ENCODE peak calls at places on chromosomes 12 and 14, in five cellular contexts. A is IMR-90; Q is cardiac fibroblast; O is CD8-positive, alpha-beta T cell; K is NB4. I is an unnamed sample.

GRCh38 chr14:46661728-46662127 is 10.1 kb upstream of the RPL10L start:
- DNase-seq in A (no peak), Q (no peak), O (no peak), K (peak; percentile 26), I (no peak)

GRCh38 chr12:124512667-124513296 is 54.6 kb downstream of the NCOR2 start:
- DNase-seq in A (peak; percentile 98), Q (peak; percentile 98), O (no peak), K (peak; percentile 90), I (peak; percentile 46)

GRCh38 chr14:59632381-59632780 is 55.8 kb upstream of the CCDC175 start:
- DNase-seq in A (peak; percentile 6), Q (peak; percentile 55), O (no peak), K (peak; percentile 26), I (peak; percentile 60)

GRCh38 chr12:107736914-107737313 is 24.0 kb downstream of the PRDM4 start:
- DNase-seq in A (no peak), Q (no peak), O (no peak), K (peak; percentile 79), I (no peak)

GRCh38 chr14:79997509-79998210 is 213.6 kb downstream of the DIO2 start:
- DNase-seq in A (no peak), Q (no peak), O (no peak), K (no peak), I (no peak)

GRCh38 chr12:62278022-62278421 is 17.8 kb downstream of the USP15 start:
- DNase-seq in A (no peak), Q (no peak), O (no peak), K (no peak), I (no peak)

GRCh38 chr14:92760524-92760805 is 12.0 kb upstream of the LGMN start:
- DNase-seq in A (no peak), Q (no peak), O (no peak), K (no peak), I (no peak)

GRCh38 chr14:105591052-105591451 is 64.7 kb downstream of the TMEM121 start:
- DNase-seq in A (no peak), Q (no peak), O (no peak), K (peak; percentile 19), I (no peak)

GRCh38 chr14:57732886-57733285 is 133.0 kb downstream of the SLC35F4 start:
- DNase-seq in A (no peak), Q (peak; percentile 56), O (no peak), K (no peak), I (no peak)

GRCh38 chr12:32482226-32482625 is 82.9 kb downstream of the FGD4 start:
- DNase-seq in A (no peak), Q (peak; percentile 56), O (no peak), K (peak; percentile 92), I (no peak)

GRCh38 chr12:49930515-49931288 is 19.8 kb upstream of the AQP2 start:
- DNase-seq in A (peak; percentile 83), Q (peak; percentile 82), O (no peak), K (no peak), I (no peak)

GRCh38 chr12:34400986-34401658 is 378.8 kb downstream of the ALG10 start:
- DNase-seq in A (no peak), Q (no peak), O (no peak), K (no peak), I (peak; percentile 1)

GRCh38 chr12:124686001-124686884 is 118.8 kb upstream of the NCOR2 start:
- DNase-seq in A (peak; percentile 81), Q (peak; percentile 71), O (no peak), K (no peak), I (no peak)

GRCh38 chr12:94089891-94090290 is 58.5 kb upstream of the PLXNC1 start:
- DNase-seq in A (peak; percentile 58), Q (peak; percentile 38), O (no peak), K (peak; percentile 62), I (no peak)

GRCh38 chr12:27014859-27015729 is 910 bp upstream of the TM7SF3 start:
- DNase-seq in A (no peak), Q (no peak), O (no peak), K (peak; percentile 66), I (no peak)

GRCh38 chr14:80942158-80942738 is 710 bp upstream of the CEP128 start:
- DNase-seq in A (no peak), Q (no peak), O (no peak), K (peak; percentile 23), I (no peak)

GRCh38 chr12:39966738-39967137 is 139.1 kb downstream of the SLC2A13 start:
- DNase-seq in A (no peak), Q (no peak), O (no peak), K (no peak), I (no peak)

GRCh38 chr12:132142679-132143327 is 1.3 kb downstream of the DDX51 start:
- DNase-seq in A (no peak), Q (no peak), O (no peak), K (no peak), I (no peak)

GRCh38 chr12:98446716-98447115 is 68.7 kb upstream of the TMPO start:
- DNase-seq in A (no peak), Q (peak; percentile 83), O (no peak), K (peak; percentile 80), I (no peak)

GRCh38 chr14:74491952-74492351 is 1.2 kb downstream of the NPC2 start:
- DNase-seq in A (peak; percentile 40), Q (peak; percentile 64), O (no peak), K (peak; percentile 62), I (no peak)

GRCh38 chr12:46483572-46484395 is 111.2 kb upstream of the SLC38A2 start:
- DNase-seq in A (peak; percentile 59), Q (peak; percentile 71), O (no peak), K (no peak), I (no peak)

GRCh38 chr12:63668028-63668799 is at the start of gene DPY19L2:
- DNase-seq in A (peak; percentile 52), Q (peak; percentile 44), O (peak; percentile 49), K (peak; percentile 78), I (peak; percentile 76)

GRCh38 chr12:2384029-2384386 is 331.2 kb downstream of the CACNA1C start:
- DNase-seq in A (peak; percentile 47), Q (peak; percentile 8), O (no peak), K (no peak), I (no peak)

GRCh38 chr14:94174622-94175402 is 690 bp downstream of the PPP4R4 start:
- DNase-seq in A (no peak), Q (no peak), O (no peak), K (peak; percentile 11), I (no peak)

GRCh38 chr14:98219638-98220037 is 1052.4 kb downstream of the BCL11B start:
- DNase-seq in A (no peak), Q (no peak), O (no peak), K (no peak), I (no peak)

GRCh38 chr12:106760184-106760531 is 14.3 kb upstream of the RIC8B start:
- DNase-seq in A (peak; percentile 15), Q (no peak), O (no peak), K (peak; percentile 77), I (no peak)

GRCh38 chr12:88243886-88244491 is 101.9 kb downstream of the TMTC3 start:
- DNase-seq in A (no peak), Q (no peak), O (no peak), K (no peak), I (no peak)

GRCh38 chr12:88247241-88247643 is 105.1 kb downstream of the TMTC3 start:
- DNase-seq in A (peak; percentile 84), Q (peak; percentile 83), O (no peak), K (no peak), I (no peak)

GRCh38 chr12:88242161-88242925 is 100.2 kb downstream of the TMTC3 start:
- DNase-seq in A (peak; percentile 99), Q (peak; percentile 99), O (no peak), K (no peak), I (no peak)

GRCh38 chr12:88245905-88246304 is 103.8 kb downstream of the TMTC3 start:
- DNase-seq in A (no peak), Q (peak; percentile 33), O (no peak), K (no peak), I (no peak)

GRCh38 chr12:88242939-88243338 is 100.8 kb downstream of the TMTC3 start:
- DNase-seq in A (no peak), Q (no peak), O (no peak), K (no peak), I (no peak)
- TF ChIP-seq CTCF in A (no peak), Q (no peak), O (no peak), K (no peak), I (no peak)

DNA sequence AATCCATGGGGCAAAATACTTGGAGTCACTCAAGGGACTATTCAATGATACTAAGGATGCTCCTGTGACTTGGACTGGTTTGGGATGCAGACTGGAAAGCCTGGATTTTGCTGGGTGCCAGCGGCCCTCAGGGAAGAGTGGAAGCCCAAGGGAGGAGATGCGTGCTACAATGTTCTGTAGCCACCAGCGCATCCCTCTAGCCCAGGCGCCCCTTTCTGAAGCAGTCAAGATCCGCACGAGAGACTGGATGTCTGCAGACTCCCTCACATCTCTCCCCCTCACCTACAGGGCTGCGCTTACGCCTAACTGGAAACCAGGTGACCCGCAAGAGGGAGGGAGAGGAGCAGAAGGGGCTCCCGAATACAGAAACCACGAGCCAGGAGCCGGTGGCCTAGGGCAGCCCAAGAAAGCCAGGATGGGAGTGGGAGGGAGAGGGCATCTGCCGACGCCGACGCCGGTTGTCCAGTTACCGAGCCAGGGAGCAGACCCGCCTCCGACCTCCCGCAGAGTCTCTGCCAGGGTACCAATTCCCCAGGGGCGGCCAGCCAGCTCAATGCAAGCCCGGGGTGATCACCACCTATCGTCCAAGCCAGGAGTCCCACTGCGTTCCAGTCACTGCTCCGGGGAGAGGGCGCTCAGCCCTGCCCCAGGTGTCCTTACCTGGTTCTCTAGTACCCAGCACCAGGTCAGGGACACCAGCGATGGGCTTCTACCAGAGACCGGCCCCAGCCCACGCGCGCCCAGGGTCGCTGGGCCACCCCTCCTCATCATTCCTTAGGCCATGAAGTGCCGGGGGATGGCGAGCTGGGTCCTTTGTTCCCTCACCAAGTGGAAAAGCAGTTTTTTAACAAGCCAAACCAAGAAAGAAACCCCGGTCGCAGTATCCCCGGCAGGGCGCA is 1.2 kb downstream of the NTN4 start:
- DNase-seq in A (peak; percentile 13), Q (peak; percentile 55), O (no peak), K (no peak), I (peak; percentile 18)
- TF ChIP-seq CTCF in A (no peak), Q (no peak), O (no peak), K (no peak), I (no peak)

DNA sequence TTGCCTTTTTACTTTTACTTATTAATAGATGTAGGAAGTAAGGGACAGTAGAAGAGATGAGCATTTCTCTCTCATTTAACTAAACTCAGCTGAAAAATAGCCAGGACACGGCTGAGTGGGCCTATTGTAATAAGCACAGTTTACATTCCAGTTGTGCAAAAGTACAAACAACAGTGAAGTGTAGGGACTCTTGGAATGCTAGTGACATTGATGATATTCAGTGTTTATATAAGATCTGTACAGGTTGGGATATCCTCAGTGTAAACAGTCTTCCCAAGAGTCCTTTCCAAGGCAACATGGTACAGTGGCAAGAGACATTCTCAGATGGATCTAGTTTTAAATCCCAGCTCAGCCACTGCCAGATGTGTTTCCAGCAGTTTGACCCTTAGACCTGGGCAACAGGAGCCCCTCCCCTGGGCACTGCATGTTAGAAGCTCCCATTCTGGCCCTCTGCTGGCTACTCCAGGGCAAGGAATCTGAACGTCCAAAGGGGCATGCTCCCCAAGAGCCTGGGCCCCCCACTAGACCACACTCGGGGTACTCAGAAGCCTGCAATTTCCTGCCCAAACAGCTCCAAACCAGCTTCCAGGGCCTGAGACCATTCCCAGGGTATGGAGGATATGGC is 55.3 kb downstream of the STAB2 start:
- DNase-seq in A (no peak), Q (no peak), O (no peak), K (no peak), I (no peak)
- TF ChIP-seq CTCF in A (no peak), Q (no peak), O (no peak), K (no peak), I (no peak)

DNA sequence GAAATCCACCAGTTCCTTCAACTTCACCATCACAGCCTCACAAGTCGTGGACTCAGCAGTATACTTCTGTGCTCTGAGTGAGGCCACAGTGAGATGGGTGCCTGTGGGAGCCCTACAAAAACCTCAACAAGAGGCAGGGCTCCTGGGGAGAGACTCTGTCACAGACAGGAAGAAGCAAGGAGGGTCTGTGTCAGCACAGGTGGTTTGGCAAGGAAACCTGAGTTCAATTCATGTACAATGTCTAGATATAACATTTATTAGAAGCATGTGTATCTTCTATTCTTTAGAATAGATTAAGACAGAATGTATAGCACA is 334.4 kb upstream of the OR4E1 start:
- DNase-seq in A (no peak), Q (no peak), O (no peak), K (no peak), I (no peak)
- TF ChIP-seq CTCF in A (no peak), Q (no peak), O (no peak), K (no peak), I (no peak)